ENCODE peak calls at places on chromosomes 4 and X, in six cellular contexts. P is OCI-LY7; E is CD8-positive, alpha-beta T cell; F is astrocyte of the spinal cord; K is brain microvascular endothelial cell; S is endothelial cell. M is an unnamed sample.

GRCh38 chr4:173404296-173404865 is 5.5 kb upstream of the SCRG1 start:
- DNase-seq in F (no peak), S (no peak), P (no peak), E (no peak), K (no peak), M (no peak)

GRCh38 chr4:2412534-2412884 is 5.9 kb downstream of the ZFYVE28 start:
- DNase-seq in K (no peak), S (no peak), E (peak), P (peak), F (no peak), M (peak)

GRCh38 chr4:98470831-98471230 is 187.6 kb downstream of the TSPAN5 start:
- DNase-seq in E (no peak), F (peak), S (no peak), P (no peak), K (peak), M (no peak)

GRCh38 chrX:13090261-13091110 is 46.1 kb upstream of the FAM9C start:
- DNase-seq in K (no peak), P (peak), F (no peak), E (no peak), S (no peak), M (no peak)

GRCh38 chrX:147342197-147342596 is 527.7 kb upstream of the CXorf51A start:
- DNase-seq in K (no peak), E (no peak), F (no peak), S (no peak), P (no peak), M (no peak)

GRCh38 chr4:132809298-132810032 is 339.6 kb upstream of the PCDH10 start:
- DNase-seq in K (no peak), P (peak), F (no peak), E (no peak), S (no peak), M (no peak)

GRCh38 chr4:1928356-1929235 is 57.4 kb downstream of the NSD2 start:
- DNase-seq in F (no peak), P (no peak), S (no peak), K (no peak), E (no peak), M (no peak)

GRCh38 chrX:68831405-68832100 is 2.7 kb downstream of the EFNB1 start:
- DNase-seq in F (no peak), S (no peak), P (no peak), E (no peak), K (no peak), M (no peak)

GRCh38 chrX:111131572-111131971 is 35.6 kb downstream of the PAK3 start:
- DNase-seq in S (no peak), P (no peak), K (no peak), F (peak), E (no peak), M (no peak)

GRCh38 chr4:57037982-57038604 is 59.4 kb downstream of the POLR2B start:
- DNase-seq in S (peak), E (no peak), P (peak), K (no peak), F (peak), M (peak)

GRCh38 chr4:147351083-147351787 is 129.7 kb upstream of the EDNRA start:
- DNase-seq in S (no peak), K (no peak), F (no peak), P (no peak), E (no peak), M (no peak)

GRCh38 chrX:54208531-54208930 is 25.5 kb upstream of the FAM120C start:
- DNase-seq in K (peak), P (no peak), S (no peak), E (no peak), F (peak), M (no peak)

GRCh38 chrX:68647156-68647957 is at the start of gene STARD8:
- DNase-seq in K (peak), S (peak), E (no peak), F (peak), P (no peak), M (no peak)

GRCh38 chrX:154516655-154517100 is 646 bp upstream of the FAM3A start:
- DNase-seq in F (peak), K (no peak), S (no peak), E (no peak), P (no peak), M (no peak)

GRCh38 chrX:24030597-24030996 is 3.6 kb upstream of the KLHL15 start:
- DNase-seq in F (no peak), E (no peak), P (no peak), S (no peak), K (no peak), M (no peak)

GRCh38 chrX:19832186-19832965 is 55.0 kb downstream of the SH3KBP1 start:
- DNase-seq in K (no peak), E (no peak), F (no peak), P (no peak), S (no peak), M (no peak)

GRCh38 chr4:16582526-16582925 is 315.9 kb downstream of the LDB2 start:
- DNase-seq in P (no peak), S (peak), K (no peak), E (no peak), F (no peak), M (no peak)

GRCh38 chr4:155759372-155760252 is 791 bp downstream of the GUCY1B1 start:
- DNase-seq in P (no peak), F (no peak), S (peak), E (no peak), K (no peak), M (peak)

GRCh38 chrX:111041018-111041462 is 55.0 kb upstream of the PAK3 start:
- DNase-seq in S (no peak), P (no peak), F (peak), E (no peak), K (peak), M (no peak)

GRCh38 chr4:28834120-28834519 is 1886.0 kb upstream of the PCDH7 start:
- DNase-seq in S (no peak), K (no peak), E (no peak), F (no peak), P (no peak), M (no peak)

DNA sequence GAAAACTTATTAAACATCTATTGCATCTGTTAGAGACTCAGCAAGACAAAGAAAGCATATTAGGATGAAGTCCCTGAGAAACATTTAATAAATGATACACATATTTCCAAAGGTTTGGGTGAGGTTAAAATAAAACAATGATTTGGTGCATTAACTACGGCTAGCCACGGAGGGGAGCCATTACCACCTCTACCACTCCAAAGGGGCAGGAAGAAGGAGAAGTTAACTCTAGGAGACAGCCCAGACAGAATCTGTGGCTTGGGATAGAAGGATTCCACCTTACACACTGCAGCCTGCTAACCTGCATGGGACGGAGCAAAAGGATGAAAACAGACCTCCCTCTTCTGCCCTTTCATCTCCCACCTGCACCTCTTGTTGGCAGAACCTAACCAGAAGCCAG is 189.1 kb upstream of the C1QTNF7 start:
- DNase-seq in P (peak), S (peak), K (peak), E (no peak), F (peak), M (peak)
- TF ChIP-seq CTCF in P (peak), S (peak), K (peak), E (peak), F (peak), M (peak)

GRCh38 chr4:30718021-30718888 is 1.9 kb upstream of the PCDH7 start:
- DNase-seq in F (no peak), P (no peak), E (no peak), S (peak), K (peak), M (peak)

GRCh38 chr4:30716671-30717207 is 3.4 kb upstream of the PCDH7 start:
- DNase-seq in K (peak), E (no peak), F (peak), S (peak), P (no peak), M (no peak)

GRCh38 chr4:30717208-30718020 is 2.8 kb upstream of the PCDH7 start:
- DNase-seq in K (peak), P (no peak), E (no peak), F (peak), S (peak), M (peak)

GRCh38 chr4:30714408-30715031 is 5.6 kb upstream of the PCDH7 start:
- DNase-seq in S (peak), E (no peak), F (peak), K (peak), P (peak), M (peak)

DNA sequence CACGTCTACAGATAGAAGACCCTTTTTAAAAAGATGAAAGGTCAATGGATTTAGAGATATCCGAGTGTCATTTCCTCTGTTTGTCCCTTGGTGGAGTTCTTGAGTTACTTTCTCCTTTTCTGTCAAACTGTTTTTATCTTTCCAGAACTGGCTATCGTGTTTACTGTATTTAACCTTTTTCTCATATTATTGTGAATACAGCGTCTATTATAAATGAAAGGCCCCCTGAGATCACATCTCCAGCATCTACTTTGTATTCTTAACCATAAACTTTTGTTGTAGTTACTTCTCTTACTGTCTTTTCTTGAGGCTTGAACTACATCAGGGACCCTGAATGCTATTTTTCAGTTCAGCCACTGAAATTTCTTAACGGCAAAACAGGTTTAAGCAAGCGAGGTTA is 4.0 kb upstream of the PCDH7 start:
- DNase-seq in K (no peak), P (no peak), E (no peak), S (no peak), F (peak), M (peak)
- TF ChIP-seq CTCF in K (peak), P (peak), E (no peak), S (no peak), F (peak), M (peak)

GRCh38 chrX:15594371-15594770 is 6.4 kb downstream of the ACE2 start:
- DNase-seq in E (no peak), F (no peak), S (no peak), K (no peak), P (no peak), M (no peak)
- TF ChIP-seq CTCF in E (no peak), F (peak), S (no peak), K (peak), P (peak), M (no peak)

DNA sequence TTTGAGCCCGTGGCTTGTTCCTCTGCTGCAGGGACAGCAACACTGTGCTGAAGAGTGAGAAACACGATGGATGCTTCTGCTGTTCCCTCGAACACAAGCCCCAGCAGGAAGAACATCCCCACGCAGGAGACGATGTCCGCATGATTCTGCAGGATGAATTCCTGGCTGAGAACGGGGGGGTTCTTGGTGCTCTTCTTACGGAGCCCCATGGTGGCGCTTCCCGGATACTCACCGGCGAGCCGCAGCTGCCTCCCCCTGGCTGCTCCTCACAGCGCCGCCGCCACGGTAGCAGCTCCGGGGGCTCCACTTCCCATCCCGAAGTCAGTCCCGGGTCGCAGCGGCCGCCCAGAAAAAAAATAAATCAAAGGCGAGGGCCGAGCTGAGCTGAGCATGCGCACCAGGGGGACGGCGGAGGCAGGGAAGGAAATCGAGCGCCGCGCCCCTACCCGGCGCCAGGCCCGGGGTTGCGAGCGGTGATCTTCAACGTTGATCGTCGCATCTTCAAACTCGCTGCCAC is at the start of gene TRAM1L1:
- DNase-seq in E (no peak), K (peak), S (peak), P (no peak), F (peak), M (peak)
- TF ChIP-seq CTCF in E (no peak), K (peak), S (no peak), P (no peak), F (peak), M (no peak)

GRCh38 chr4:188437535-188437934 is 298.3 kb downstream of the TRIML1 start:
- DNase-seq in S (no peak), P (no peak), F (no peak), K (no peak), E (no peak), M (no peak)

GRCh38 chr4:188434686-188435085 is 295.4 kb downstream of the TRIML1 start:
- DNase-seq in P (no peak), F (no peak), E (no peak), S (no peak), K (no peak), M (no peak)

GRCh38 chr4:188433916-188434315 is 294.7 kb downstream of the TRIML1 start:
- DNase-seq in S (no peak), K (peak), F (no peak), E (no peak), P (no peak), M (no peak)

GRCh38 chr4:188432328-188432727 is 293.1 kb downstream of the TRIML1 start:
- DNase-seq in P (no peak), S (no peak), E (no peak), F (no peak), K (no peak), M (no peak)

DNA sequence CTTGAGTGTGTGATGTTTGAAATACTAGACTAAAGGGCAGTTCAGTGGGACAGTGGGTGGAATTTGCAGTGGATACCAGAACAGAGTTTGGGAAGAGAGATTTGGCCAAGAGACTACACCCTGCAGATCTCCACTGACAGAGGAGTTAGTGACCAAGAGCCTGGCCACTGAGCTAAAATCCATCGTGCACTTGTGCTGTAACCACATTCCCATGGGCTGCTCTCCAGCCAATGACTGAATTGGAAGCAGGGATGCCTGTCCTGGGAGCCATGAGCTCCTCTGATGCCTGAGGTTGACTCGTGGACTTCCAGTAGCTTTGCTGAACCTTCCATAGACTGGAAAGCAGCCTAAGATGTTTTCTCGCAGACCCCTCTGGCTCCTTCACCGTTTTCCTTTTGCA is 296.1 kb downstream of the TRIML1 start:
- DNase-seq in P (no peak), F (no peak), K (no peak), E (no peak), S (no peak), M (no peak)
- TF ChIP-seq CTCF in P (no peak), F (no peak), K (no peak), E (no peak), S (no peak), M (no peak)

GRCh38 chr4:48105230-48105629 is 28.8 kb downstream of the TXK start:
- DNase-seq in E (no peak), S (no peak), F (no peak), P (no peak), K (no peak), M (no peak)

GRCh38 chr4:48100248-48100647 is 33.8 kb downstream of the TXK start:
- DNase-seq in F (no peak), E (no peak), K (no peak), P (no peak), S (no peak), M (no peak)

GRCh38 chr4:48103483-48104139 is 30.4 kb downstream of the TXK start:
- DNase-seq in F (no peak), K (no peak), P (no peak), E (no peak), S (no peak), M (no peak)

GRCh38 chr4:48102303-48102702 is 31.7 kb downstream of the TXK start:
- DNase-seq in E (no peak), S (no peak), K (no peak), F (no peak), P (peak), M (no peak)
- TF ChIP-seq CTCF in E (no peak), S (peak), K (peak), F (no peak), P (peak), M (no peak)

GRCh38 chr4:105598787-105599186 is 46.4 kb downstream of the ARHGEF38 start:
- DNase-seq in F (no peak), P (no peak), E (no peak), S (no peak), K (no peak), M (no peak)

GRCh38 chr4:105599475-105599874 is 47.1 kb downstream of the ARHGEF38 start:
- DNase-seq in E (no peak), S (no peak), F (no peak), K (no peak), P (no peak), M (no peak)

GRCh38 chr4:105600951-105601350 is 48.5 kb downstream of the ARHGEF38 start:
- DNase-seq in E (no peak), K (no peak), F (no peak), P (no peak), S (no peak), M (no peak)

GRCh38 chr4:105601406-105601805 is 49.0 kb downstream of the ARHGEF38 start:
- DNase-seq in F (no peak), K (no peak), E (no peak), P (no peak), S (no peak), M (no peak)

DNA sequence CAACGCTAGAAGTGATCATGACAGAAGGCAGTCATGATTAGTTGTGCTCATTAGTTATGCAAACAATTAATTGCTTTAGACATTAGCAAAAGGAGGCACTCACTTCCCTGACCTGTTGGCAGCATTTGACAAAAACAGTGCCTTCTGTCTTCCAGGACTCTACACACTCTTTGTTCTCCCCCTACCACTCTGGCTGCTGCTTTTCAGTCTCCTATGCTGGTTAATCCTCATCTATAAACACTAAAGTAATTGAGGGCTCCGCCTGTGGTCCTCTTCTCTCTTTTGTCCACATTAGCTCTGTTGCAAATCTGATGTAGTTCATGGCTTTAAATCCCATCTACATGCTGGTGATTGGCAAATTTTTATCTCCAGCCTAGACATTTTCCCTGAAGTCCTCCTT is 47.8 kb downstream of the ARHGEF38 start:
- DNase-seq in K (no peak), F (no peak), E (no peak), P (no peak), S (no peak), M (no peak)
- TF ChIP-seq CTCF in K (no peak), F (no peak), E (no peak), P (no peak), S (no peak), M (no peak)

DNA sequence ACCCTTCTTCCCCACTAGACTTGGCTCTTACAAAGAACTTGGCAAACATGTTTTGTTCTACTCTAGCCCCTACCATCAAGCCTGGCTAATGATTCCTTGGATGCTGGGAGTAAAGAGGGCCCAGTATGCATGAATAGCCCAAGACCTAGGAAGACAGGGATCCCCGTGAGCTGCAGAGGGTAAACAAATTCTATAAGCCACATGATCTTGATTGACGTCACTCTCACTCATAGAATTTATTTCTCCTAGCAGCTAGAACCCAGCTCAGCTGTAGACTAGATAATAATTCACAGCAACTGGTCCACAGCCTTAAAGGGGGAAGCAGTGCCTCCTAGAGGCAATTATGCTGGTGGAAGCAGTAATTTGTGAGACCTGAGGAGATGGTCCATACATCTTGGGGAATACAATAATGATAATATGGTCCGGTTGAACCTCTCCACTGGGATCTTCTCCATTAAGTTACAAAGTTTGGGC is 16.1 kb upstream of the USO1 start:
- DNase-seq in F (no peak), K (no peak), E (no peak), P (no peak), S (peak), M (peak)
- TF ChIP-seq CTCF in F (peak), K (peak), E (peak), P (peak), S (no peak), M (peak)

GRCh38 chr4:138765442-138765841 is 250.1 kb upstream of the NOCT start:
- DNase-seq in K (no peak), S (no peak), F (no peak), E (no peak), P (no peak), M (no peak)

GRCh38 chr4:138770818-138771217 is 244.8 kb upstream of the NOCT start:
- DNase-seq in F (no peak), P (no peak), E (no peak), S (no peak), K (no peak), M (no peak)

GRCh38 chr4:138761638-138762205 is 253.9 kb upstream of the NOCT start:
- DNase-seq in E (no peak), S (no peak), K (no peak), F (no peak), P (no peak), M (no peak)

DNA sequence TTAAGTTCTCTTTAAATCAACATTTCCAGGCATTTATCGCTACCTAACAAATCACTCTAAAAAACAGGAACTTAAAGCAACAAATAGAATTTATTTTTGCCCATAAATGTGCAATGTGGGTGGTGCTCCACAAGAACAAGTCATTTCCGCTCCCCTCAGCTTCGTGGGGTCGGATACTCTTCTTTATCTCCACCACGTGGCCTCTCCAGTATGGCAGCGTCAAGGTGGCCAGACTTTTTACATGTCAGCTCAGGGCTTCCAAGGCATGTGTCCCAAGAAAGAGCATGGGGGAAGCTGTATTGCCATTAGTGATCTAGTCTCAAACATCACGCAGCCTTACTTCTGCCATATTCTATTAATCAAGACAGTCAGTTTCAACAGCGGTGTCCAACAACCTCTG is 249.2 kb upstream of the NOCT start:
- DNase-seq in S (no peak), F (no peak), P (no peak), E (no peak), K (no peak), M (no peak)
- TF ChIP-seq CTCF in S (no peak), F (no peak), P (no peak), E (no peak), K (no peak), M (no peak)